ENCODE peak calls at places on chromosome 21, in nine cellular contexts. E is GM12878, V is A549, I is WTC11, G is HCT116, R is endothelial cell of umbilical vein, M is NB4, U is SK-N-SH, J is K562. L is an unnamed sample.

GRCh38 chr21:29867796-29868195 is 72.0 kb downstream of the GRIK1 start:
- DNase-seq in R (no peak), U (no peak), I (no peak), G (no peak), E (no peak), M (no peak), V (no peak), J (no peak), L (no peak)

GRCh38 chr21:44664691-44665090 is 2.0 kb downstream of the KRTAP12-2 start:
- DNase-seq in E (no peak), M (no peak), U (no peak), J (no peak), V (no peak), G (no peak), I (no peak), R (no peak), L (no peak)

GRCh38 chr21:15514073-15514946 is 215.5 kb upstream of the USP25 start:
- DNase-seq in I (no peak), V (no peak), J (no peak), E (peak; percentile 45), U (no peak), R (no peak), G (no peak), M (no peak), L (peak; percentile 94)

GRCh38 chr21:44965251-44966022 is 25.6 kb downstream of the SLX9 start:
- DNase-seq in M (peak; percentile 54), J (no peak), G (no peak), R (no peak), V (no peak), E (no peak), U (no peak), I (no peak), L (no peak)

GRCh38 chr21:28719731-28720130 is 272.9 kb downstream of the LTN1 start:
- DNase-seq in E (no peak), J (no peak), I (no peak), R (peak; percentile 12), M (no peak), G (no peak), U (no peak), V (no peak), L (no peak)

GRCh38 chr21:21148009-21148408 is 149.8 kb downstream of the NCAM2 start:
- DNase-seq in E (no peak), M (no peak), U (peak; percentile 4), R (no peak), V (no peak), I (no peak), G (no peak), J (peak; percentile 48), L (no peak)

GRCh38 chr21:40254540-40255455 is 387.6 kb downstream of the PCP4 start:
- DNase-seq in M (no peak), J (no peak), E (no peak), V (no peak), R (no peak), U (peak; percentile 60), G (no peak), I (no peak), L (no peak)

GRCh38 chr21:44637018-44637850 is at the start of gene KRTAP10-10:
- DNase-seq in E (no peak), R (no peak), M (no peak), V (no peak), I (no peak), U (no peak), G (no peak), J (no peak), L (no peak)

GRCh38 chr21:37028579-37028978 is 22.1 kb downstream of the RIPPLY3 start:
- DNase-seq in I (no peak), U (no peak), G (no peak), J (no peak), R (no peak), E (no peak), V (no peak), M (no peak), L (no peak)

GRCh38 chr21:36504067-36505058 is 24.4 kb upstream of the CLDN14 start:
- DNase-seq in G (peak; percentile 34), M (peak; percentile 49), J (peak; percentile 69), E (no peak), R (peak; percentile 55), U (peak; percentile 35), V (peak; percentile 5), I (peak; percentile 24), L (peak; percentile 27)

GRCh38 chr21:45466330-45467220 is 61.6 kb downstream of the COL18A1 start:
- DNase-seq in U (peak; percentile 91), J (no peak), G (no peak), E (no peak), V (no peak), M (no peak), I (no peak), R (no peak), L (no peak)

GRCh38 chr21:23977971-23978370 is 1629.3 kb downstream of the MRPL39 start:
- DNase-seq in I (no peak), V (no peak), R (no peak), E (no peak), M (peak; percentile 84), J (no peak), G (no peak), U (no peak), L (no peak)

GRCh38 chr21:38048241-38048640 is 132.0 kb upstream of the KCNJ6 start:
- DNase-seq in V (no peak), M (no peak), R (no peak), U (no peak), G (no peak), J (no peak), I (no peak), E (no peak), L (no peak)

GRCh38 chr21:14383596-14384210 is 757 bp upstream of the HSPA13 start:
- DNase-seq in E (peak; percentile 12), V (no peak), M (peak; percentile 58), J (peak; percentile 61), U (no peak), R (no peak), I (no peak), G (no peak), L (no peak)

GRCh38 chr21:14114251-14114650 is 96.5 kb downstream of the LIPI start:
- DNase-seq in E (no peak), R (no peak), M (no peak), U (no peak), V (no peak), J (no peak), I (peak; percentile 35), G (no peak), L (no peak)

GRCh38 chr21:18298228-18298627 is 53.6 kb downstream of the CHODL start:
- DNase-seq in V (no peak), U (no peak), G (no peak), J (no peak), I (peak; percentile 38), M (no peak), R (no peak), E (no peak), L (no peak)
- TF ChIP-seq MAX in V (no peak), U (no peak), G (no peak), J (no peak), I (no peak), M (no peak), R (no peak), E (no peak), L (no peak)

GRCh38 chr21:31198575-31198974 is 145.5 kb downstream of the TIAM1 start:
- DNase-seq in I (no peak), R (peak; percentile 49), G (peak; percentile 48), M (peak; percentile 61), V (peak; percentile 13), U (peak; percentile 55), J (peak; percentile 63), E (no peak), L (peak; percentile 30)
- TF ChIP-seq MAX in I (no peak), R (no peak), G (no peak), M (no peak), V (no peak), U (no peak), J (no peak), E (no peak), L (no peak)

DNA sequence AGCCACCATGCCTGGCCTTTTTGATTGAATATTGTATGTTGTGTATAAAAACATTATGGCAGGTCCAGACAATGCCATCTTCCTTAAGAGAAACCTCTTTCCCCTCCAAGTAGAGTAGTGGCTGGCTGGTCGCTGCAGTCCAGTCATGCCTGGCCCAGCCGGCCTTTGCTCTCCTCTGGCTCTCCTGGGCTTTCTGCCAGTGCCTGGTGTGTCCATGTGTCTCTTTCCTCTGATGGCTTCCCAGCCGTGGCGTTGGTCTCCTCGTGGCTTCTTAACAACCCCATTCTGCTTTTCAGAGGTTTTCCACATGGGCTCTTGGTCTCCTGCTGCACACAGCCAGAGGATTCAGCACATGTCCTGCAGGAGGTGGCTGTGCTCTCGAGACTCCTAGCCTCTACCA is 58.7 kb downstream of the DIP2A start:
- DNase-seq in U (no peak), E (no peak), M (no peak), V (no peak), R (no peak), I (no peak), J (no peak), G (no peak), L (no peak)
- TF ChIP-seq MAX in U (no peak), E (no peak), M (no peak), V (no peak), R (no peak), I (no peak), J (no peak), G (no peak), L (no peak)

DNA sequence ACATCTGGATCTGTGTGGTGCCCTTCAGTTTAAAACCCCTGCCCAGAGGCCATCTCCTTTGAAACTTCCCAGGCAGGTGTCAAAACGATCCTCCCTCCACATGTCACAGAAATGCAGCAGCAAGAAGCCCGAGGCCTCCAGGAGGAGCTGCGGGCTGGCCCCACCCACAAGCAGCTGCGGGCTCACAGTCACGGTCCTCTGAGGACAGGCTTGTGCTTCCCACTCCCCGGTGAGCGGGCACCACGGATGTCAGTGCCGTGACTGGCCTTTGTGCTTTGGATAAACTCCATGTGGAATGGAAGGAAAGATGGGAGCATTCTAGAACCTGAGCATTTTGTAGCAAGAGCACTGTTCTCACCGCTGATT is 65.8 kb downstream of the SIK1 start:
- DNase-seq in M (peak; percentile 13), E (no peak), I (no peak), U (peak; percentile 61), R (no peak), G (no peak), J (no peak), V (no peak), L (no peak)
- TF ChIP-seq MAX in M (no peak), E (no peak), I (no peak), U (no peak), R (no peak), G (no peak), J (no peak), V (no peak), L (no peak)

DNA sequence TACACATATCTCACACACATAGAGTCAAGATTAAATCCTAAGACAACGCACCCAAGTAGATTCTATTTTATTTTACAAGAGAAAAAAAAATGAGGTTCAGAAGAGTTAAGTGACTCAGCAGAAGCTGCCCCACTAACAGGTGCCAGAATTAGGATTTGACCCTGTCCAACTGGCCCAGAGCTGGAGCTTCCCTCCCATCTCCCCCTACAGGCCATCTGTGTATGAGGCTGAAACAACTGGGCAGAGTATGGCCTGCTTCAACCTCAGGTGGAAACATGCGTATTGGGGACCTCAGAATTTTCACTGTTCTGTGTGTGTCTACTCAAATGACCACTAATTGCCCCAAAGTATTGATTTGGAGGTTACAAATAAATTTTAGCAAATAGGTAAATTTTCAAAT is 29.9 kb downstream of the PSMG1 start:
- DNase-seq in J (peak; percentile 55), I (peak; percentile 25), M (peak; percentile 35), E (no peak), V (no peak), R (no peak), G (no peak), U (peak; percentile 44), L (no peak)
- TF ChIP-seq MAX in J (no peak), I (no peak), M (no peak), E (no peak), V (no peak), R (no peak), G (no peak), U (no peak), L (no peak)

GRCh38 chr21:42750737-42751530 is 97.5 kb downstream of the PDE9A start:
- DNase-seq in G (no peak), E (no peak), U (no peak), R (no peak), V (no peak), J (no peak), I (no peak), M (no peak), L (no peak)
- TF ChIP-seq MAX in G (no peak), E (no peak), U (no peak), R (no peak), V (no peak), J (no peak), I (no peak), M (no peak), L (no peak)

L was measured in HepG2.